ENCODE peak calls at places on chromosomes 1 and 21, in seven cellular contexts. F is HTR-8/SVneo; H is dermis blood vessel endothelial cell; V is fibroblast of gingiva; R is activated T-helper 1 cell treated with anti-CD3 and anti-CD28 coated beads, Interleukin-12 subunit alpha, Interleukin-12 subunit beta, Interleukin-2, Interleukin-4 antibody, amounts not matched to agents 30 ng/mL and 10 ng/mL and 1 ng/mL, durations not matched to agents 14 hours and 24 hours and 36 hours; E is RWPE1; Q is NCI-H524. A is an unnamed sample.
A peak's percentile ranks its signal among the peaks of the same experiment; 100 is the strongest.

GRCh38 chr1:9262096-9262495 is 27.5 kb downstream of the H6PD start:
- DNase-seq in V (no peak), R (no peak), H (no peak), Q (no peak), F (no peak), E (no peak), A (no peak)

GRCh38 chr1:201310986-201311355 is 27.7 kb downstream of the PKP1 start:
- DNase-seq in E (peak; percentile 93), F (no peak), H (peak; percentile 44), R (no peak), V (no peak), Q (peak; percentile 76), A (no peak)

GRCh38 chr1:94648225-94649007 is 106.9 kb upstream of the F3 start:
- DNase-seq in H (no peak), R (no peak), F (peak; percentile 72), Q (no peak), E (peak; percentile 91), V (peak; percentile 95), A (no peak)

GRCh38 chr1:22275626-22276395 is 132.9 kb upstream of the WNT4 start:
- DNase-seq in V (peak; percentile 21), E (peak; percentile 42), R (peak; percentile 10), H (peak; percentile 81), Q (no peak), F (peak; percentile 72), A (no peak)

GRCh38 chr1:53085405-53085804 is 23.4 kb downstream of the PODN start:
- DNase-seq in E (no peak), F (no peak), H (no peak), R (no peak), V (no peak), Q (no peak), A (no peak)

GRCh38 chr1:177912991-177913390 is 56.9 kb downstream of the SEC16B start:
- DNase-seq in E (no peak), V (no peak), R (no peak), F (no peak), H (no peak), Q (no peak), A (no peak)

GRCh38 chr1:14055442-14056225 is 355.6 kb downstream of the PRDM2 start:
- DNase-seq in E (peak; percentile 65), Q (no peak), V (peak; percentile 61), R (no peak), F (peak; percentile 19), H (no peak), A (no peak)

GRCh38 chr21:25080706-25081495 is 526.4 kb downstream of the MRPL39 start:
- DNase-seq in Q (no peak), F (no peak), E (no peak), V (no peak), H (no peak), R (no peak), A (no peak)

GRCh38 chr21:45981154-45981606 is 390 bp upstream of the COL6A1 start:
- DNase-seq in E (peak; percentile 76), F (peak; percentile 93), R (peak; percentile 38), Q (peak; percentile 41), V (peak; percentile 92), H (peak; percentile 69), A (peak; percentile 48)

GRCh38 chr1:79040424-79041089 is 34.0 kb upstream of the ADGRL4 start:
- DNase-seq in V (no peak), E (no peak), Q (no peak), F (no peak), H (peak; percentile 45), R (no peak), A (no peak)

GRCh38 chr1:230807551-230808267 is 60.5 kb downstream of the CAPN9 start:
- DNase-seq in F (no peak), Q (no peak), R (no peak), H (no peak), E (no peak), V (no peak), A (no peak)

GRCh38 chr21:45853703-45854342 is 127.7 kb upstream of the COL6A1 start:
- DNase-seq in H (no peak), R (no peak), V (no peak), F (no peak), Q (no peak), E (peak; percentile 42), A (no peak)

GRCh38 chr1:164756741-164757140 is 197.8 kb downstream of the PBX1 start:
- DNase-seq in Q (no peak), F (no peak), E (no peak), H (no peak), R (no peak), V (no peak), A (no peak)

GRCh38 chr1:93614550-93615200 is 67.0 kb downstream of the BCAR3 start:
- DNase-seq in Q (no peak), E (no peak), V (peak; percentile 87), R (no peak), F (no peak), H (no peak), A (no peak)

GRCh38 chr1:19814681-19815503 is at the start of gene RNF186:
- DNase-seq in F (no peak), R (no peak), H (no peak), V (no peak), E (no peak), Q (no peak), A (no peak)

GRCh38 chr1:36366091-36366661 is 19.5 kb downstream of the STK40 start:
- DNase-seq in Q (peak; percentile 93), F (no peak), H (no peak), E (no peak), V (no peak), R (peak; percentile 51), A (peak; percentile 81)

GRCh38 chr1:65717815-65718454 is 74.8 kb upstream of the PDE4B start:
- DNase-seq in E (no peak), F (no peak), Q (peak; percentile 15), R (no peak), V (peak; percentile 11), H (peak; percentile 62), A (no peak)

GRCh38 chr1:230366504-230366915 is 59.6 kb downstream of the PGBD5 start:
- DNase-seq in Q (peak; percentile 71), R (no peak), V (no peak), H (no peak), E (no peak), F (no peak), A (no peak)

GRCh38 chr1:47235280-47235679 is 3.3 kb upstream of the TAL1 start:
- DNase-seq in V (no peak), H (peak; percentile 72), E (no peak), F (no peak), Q (no peak), R (no peak), A (no peak)

GRCh38 chr1:159040206-159040605 is 30.5 kb downstream of the IFI16 start:
- DNase-seq in R (no peak), H (no peak), Q (no peak), E (no peak), F (no peak), V (peak; percentile 68), A (no peak)

GRCh38 chr1:88917321-88918025 is 26.1 kb upstream of the GTF2B start:
- DNase-seq in F (no peak), Q (no peak), H (no peak), V (no peak), E (no peak), R (no peak), A (no peak)

GRCh38 chr1:227459977-227460376 is 103.4 kb upstream of the ZNF678 start:
- DNase-seq in Q (no peak), R (no peak), F (no peak), E (no peak), H (no peak), V (no peak), A (no peak)

GRCh38 chr1:59055908-59056719 is 240.8 kb upstream of the FGGY start:
- DNase-seq in V (peak; percentile 14), Q (no peak), H (no peak), F (no peak), E (no peak), R (no peak), A (no peak)

GRCh38 chr1:46798820-46799219 is at the start of gene CYP4B1:
- DNase-seq in H (no peak), R (no peak), F (no peak), Q (no peak), V (no peak), E (no peak), A (no peak)